ENCODE peak calls at places on chromosomes 3 and 15, in five cellular contexts. C, I, M, B and J are unnamed samples.

GRCh38 chr15:34855397-34855796 is 60.0 kb upstream of the ACTC1 start:
- DNase-seq in M (no peak), I (no peak), B (no peak), C (no peak), J (no peak)

GRCh38 chr3:45955017-45955647 is 11.9 kb downstream of the CXCR6 start:
- DNase-seq in I (no peak), B (no peak), M (no peak), C (no peak), J (no peak)

GRCh38 chr3:102169915-102170479 is 264.8 kb upstream of the ZPLD1 start:
- DNase-seq in I (no peak), C (no peak), B (no peak), M (no peak), J (no peak)

GRCh38 chr3:140128217-140129137 is 193.5 kb downstream of the CLSTN2 start:
- DNase-seq in M (no peak), B (peak), I (peak), C (no peak), J (peak)

GRCh38 chr15:84819291-84819768 is 2.2 kb downstream of the ALPK3 start:
- DNase-seq in I (no peak), M (no peak), B (no peak), C (no peak), J (no peak)

GRCh38 chr15:36365963-36366362 is 213.5 kb upstream of the CDIN1 start:
- DNase-seq in I (no peak), B (no peak), C (no peak), M (no peak), J (no peak)

GRCh38 chr15:70469651-70470555 is 293.5 kb downstream of the UACA start:
- DNase-seq in I (no peak), B (no peak), M (no peak), C (no peak), J (no peak)

GRCh38 chr3:39978293-39978692 is 168.9 kb downstream of the MYRIP start:
- DNase-seq in I (no peak), B (no peak), M (no peak), C (no peak), J (no peak)

GRCh38 chr3:50564321-50564720 is 3.2 kb downstream of the C3orf18 start:
- DNase-seq in C (no peak), B (no peak), I (no peak), M (no peak), J (no peak)

GRCh38 chr3:120601554-120601953 is 5.4 kb downstream of the NDUFB4 start:
- DNase-seq in I (no peak), C (no peak), M (no peak), B (no peak), J (no peak)

GRCh38 chr3:54888873-54889272 is 39.0 kb downstream of the LRTM1 start:
- DNase-seq in C (no peak), M (no peak), B (no peak), I (no peak), J (no peak)

GRCh38 chr15:45794768-45795486 is 160.1 kb downstream of the SQOR start:
- DNase-seq in C (no peak), I (no peak), M (no peak), B (no peak), J (no peak)

GRCh38 chr3:71299160-71299559 is 284.4 kb downstream of the FOXP1 start:
- DNase-seq in C (peak), I (no peak), M (no peak), B (no peak), J (no peak)

GRCh38 chr3:85758442-85758841 is 799.7 kb downstream of the CADM2 start:
- DNase-seq in C (no peak), B (no peak), M (no peak), I (no peak), J (no peak)

GRCh38 chr3:114675104-114675503 is 381.3 kb downstream of the TIGIT start:
- DNase-seq in B (no peak), M (no peak), C (no peak), I (no peak), J (no peak)

GRCh38 chr3:111801697-111802655 is 57.1 kb upstream of the PHLDB2 start:
- DNase-seq in I (peak), B (no peak), M (no peak), C (no peak), J (no peak)

GRCh38 chr3:33911525-33912322 is 113.3 kb downstream of the PDCD6IP start:
- DNase-seq in I (no peak), C (no peak), B (no peak), M (no peak), J (no peak)

GRCh38 chr15:33034588-33034987 is 159.9 kb downstream of the FMN1 start:
- DNase-seq in I (no peak), M (no peak), B (no peak), C (no peak), J (no peak)

GRCh38 chr3:129254536-129255230 is 5.3 kb downstream of the COPG1 start:
- DNase-seq in I (no peak), C (no peak), B (no peak), M (no peak), J (no peak)

GRCh38 chr15:63587527-63587926 is 9.7 kb upstream of the FBXL22 start:
- DNase-seq in M (no peak), I (no peak), C (no peak), B (no peak), J (no peak)

GRCh38 chr15:86235667-86236066 is 156.0 kb downstream of the AGBL1 start:
- DNase-seq in I (no peak), C (no peak), B (no peak), M (no peak), J (no peak)

GRCh38 chr15:76060098-76060989 is 559 bp downstream of the TMEM266 start:
- DNase-seq in C (no peak), M (peak), B (no peak), I (no peak), J (no peak)

GRCh38 chr3:31105438-31106077 is 211.1 kb upstream of the GADL1 start:
- DNase-seq in I (no peak), M (no peak), C (no peak), B (no peak), J (peak)

GRCh38 chr15:22890296-22890695 is 51.8 kb downstream of the NIPA2 start:
- DNase-seq in B (no peak), C (no peak), I (no peak), M (no peak), J (no peak)

GRCh38 chr15:68818671-68819450 is 1.8 kb downstream of the ANP32A start:
- DNase-seq in B (peak), I (peak), C (no peak), M (peak), J (no peak)

GRCh38 chr3:128432898-128433629 is 33.6 kb downstream of the DNAJB8 start:
- DNase-seq in I (no peak), C (no peak), M (no peak), B (peak), J (no peak)

GRCh38 chr15:46088486-46089437 is 453.9 kb downstream of the SQOR start:
- DNase-seq in M (no peak), B (no peak), I (no peak), C (no peak), J (no peak)

GRCh38 chr15:63994073-63994600 is 52.1 kb downstream of the DAPK2 start:
- DNase-seq in C (no peak), B (no peak), I (no peak), M (no peak), J (no peak)

GRCh38 chr3:41352526-41352925 is 153.2 kb downstream of the CTNNB1 start:
- DNase-seq in M (no peak), I (no peak), C (no peak), B (no peak), J (no peak)

GRCh38 chr3:184786271-184787010 is 25.5 kb upstream of the VPS8 start:
- DNase-seq in C (no peak), M (no peak), B (no peak), I (peak), J (no peak)

GRCh38 chr3:71132995-71133730 is 450.4 kb downstream of the FOXP1 start:
- DNase-seq in I (no peak), C (no peak), M (no peak), B (no peak), J (no peak)